ENCODE peak calls at places on chromosomes 5 and 9, in seven cellular contexts. M is progenitor cell of endocrine pancreas; W is SK-N-DZ; E is T-helper 2 cell; V is A549; Q is naive thymus-derived CD4-positive, alpha-beta T cell; O is T-helper 9 cell. H is an unnamed sample.
A peak's percentile ranks its signal among the peaks of the same experiment; 100 is the strongest.

GRCh38 chr9:136751244-136751643 is 2.9 kb upstream of the LCN6 start:
- DNase-seq in M (no peak), W (no peak), E (no peak), V (no peak), Q (no peak), O (no peak), H (no peak)

GRCh38 chr9:129318121-129319075 is 140.3 kb upstream of the IER5L start:
- DNase-seq in M (no peak), W (no peak), E (no peak), V (no peak), Q (no peak), O (no peak), H (no peak)

GRCh38 chr5:69046375-69046957 is 47.3 kb upstream of the SLC30A5 start:
- DNase-seq in M (no peak), W (no peak), E (no peak), V (peak; percentile 68), Q (no peak), O (no peak), H (peak; percentile 27)

GRCh38 chr9:27414215-27414731 is 109.8 kb upstream of the IFNK start:
- DNase-seq in M (no peak), W (no peak), E (no peak), V (no peak), Q (no peak), O (no peak), H (no peak)

GRCh38 chr9:135468866-135469521 is 10.6 kb upstream of the PPP1R26 start:
- DNase-seq in M (no peak), W (no peak), E (no peak), V (no peak), Q (no peak), O (no peak), H (peak; percentile 24)

GRCh38 chr9:84969736-84970135 is 300.2 kb downstream of the NTRK2 start:
- DNase-seq in M (no peak), W (no peak), E (no peak), V (no peak), Q (no peak), O (no peak), H (no peak)

GRCh38 chr5:16759147-16759800 is 142.5 kb upstream of the RETREG1 start:
- DNase-seq in M (no peak), W (no peak), E (no peak), V (no peak), Q (peak; percentile 35), O (no peak), H (no peak)

GRCh38 chr9:69919461-69920061 is 98.9 kb downstream of the CFAP95 start:
- DNase-seq in M (no peak), W (peak; percentile 82), E (peak; percentile 2), V (peak; percentile 59), Q (peak; percentile 48), O (no peak), H (peak; percentile 61)

GRCh38 chr5:135276151-135276550 is 122.9 kb downstream of the MACROH2A1 start:
- DNase-seq in M (no peak), W (no peak), E (no peak), V (no peak), Q (no peak), O (no peak), H (no peak)

GRCh38 chr5:177128551-177128976 is 5.0 kb upstream of the NSD1 start:
- DNase-seq in M (no peak), W (no peak), E (no peak), V (no peak), Q (no peak), O (no peak), H (peak; percentile 29)

H was measured in bronchial epithelial cell.